ENCODE peak calls at places on chromosomes 4 and X, in seven cellular contexts. One of them, this sample, is unnamed.

GRCh38 chr4:157217708-157218107 is 2.8 kb upstream of the GRIA2 start:
- DNase-seq in IMR-90: peak
- DNase-seq in fibroblast of pulmonary artery: peak
- DNase-seq in GM12864: no peak
- DNase-seq in GM12865: peak
- DNase-seq in progenitor cell of endocrine pancreas: no peak
- DNase-seq in HepG2: peak
- DNase-seq in this sample: peak

GRCh38 chr4:31984872-31985271 is 1264.7 kb downstream of the PCDH7 start:
- DNase-seq in HepG2: no peak
- DNase-seq in GM12864: no peak
- DNase-seq in IMR-90: no peak
- DNase-seq in GM12865: no peak
- DNase-seq in progenitor cell of endocrine pancreas: no peak
- DNase-seq in fibroblast of pulmonary artery: peak
- DNase-seq in this sample: peak

GRCh38 chrX:16882188-16882587 is 12.0 kb upstream of the RBBP7 start:
- DNase-seq in GM12865: peak
- DNase-seq in fibroblast of pulmonary artery: peak
- DNase-seq in HepG2: no peak
- DNase-seq in progenitor cell of endocrine pancreas: no peak
- DNase-seq in IMR-90: peak
- DNase-seq in GM12864: no peak
- DNase-seq in this sample: no peak

GRCh38 chr4:146142768-146143167 is 32.8 kb upstream of the LSM6 start:
- DNase-seq in progenitor cell of endocrine pancreas: no peak
- DNase-seq in fibroblast of pulmonary artery: no peak
- DNase-seq in HepG2: no peak
- DNase-seq in GM12864: no peak
- DNase-seq in IMR-90: no peak
- DNase-seq in GM12865: no peak
- DNase-seq in this sample: peak

GRCh38 chr4:21749936-21750335 is 198.6 kb downstream of the KCNIP4 start:
- DNase-seq in GM12864: no peak
- DNase-seq in IMR-90: no peak
- DNase-seq in GM12865: no peak
- DNase-seq in HepG2: no peak
- DNase-seq in fibroblast of pulmonary artery: no peak
- DNase-seq in progenitor cell of endocrine pancreas: no peak
- DNase-seq in this sample: peak

GRCh38 chr4:41258783-41259182 is 2.1 kb downstream of the UCHL1 start:
- DNase-seq in IMR-90: peak
- DNase-seq in progenitor cell of endocrine pancreas: no peak
- DNase-seq in fibroblast of pulmonary artery: peak
- DNase-seq in GM12864: no peak
- DNase-seq in GM12865: peak
- DNase-seq in HepG2: peak
- DNase-seq in this sample: peak

GRCh38 chrX:110415440-110416167 is 57.0 kb downstream of the RTL9 start:
- DNase-seq in GM12864: no peak
- DNase-seq in GM12865: no peak
- DNase-seq in IMR-90: peak
- DNase-seq in progenitor cell of endocrine pancreas: no peak
- DNase-seq in fibroblast of pulmonary artery: no peak
- DNase-seq in HepG2: no peak
- DNase-seq in this sample: no peak

GRCh38 chr4:12703076-12703475 is 781.1 kb downstream of the RAB28 start:
- DNase-seq in GM12864: no peak
- DNase-seq in HepG2: no peak
- DNase-seq in IMR-90: no peak
- DNase-seq in progenitor cell of endocrine pancreas: no peak
- DNase-seq in fibroblast of pulmonary artery: no peak
- DNase-seq in GM12865: no peak
- DNase-seq in this sample: no peak

GRCh38 chrX:51496501-51497291 is at the start of gene NUDT11:
- DNase-seq in IMR-90: peak
- DNase-seq in HepG2: no peak
- DNase-seq in progenitor cell of endocrine pancreas: peak
- DNase-seq in GM12864: no peak
- DNase-seq in GM12865: peak
- DNase-seq in fibroblast of pulmonary artery: peak
- DNase-seq in this sample: no peak

GRCh38 chrX:82961129-82961528 is 547.0 kb upstream of the POU3F4 start:
- DNase-seq in progenitor cell of endocrine pancreas: no peak
- DNase-seq in HepG2: no peak
- DNase-seq in IMR-90: no peak
- DNase-seq in GM12864: no peak
- DNase-seq in fibroblast of pulmonary artery: no peak
- DNase-seq in GM12865: no peak
- DNase-seq in this sample: peak

GRCh38 chr4:175953960-175954521 is 111.6 kb upstream of the WDR17 start:
- DNase-seq in HepG2: no peak
- DNase-seq in GM12865: peak
- DNase-seq in fibroblast of pulmonary artery: no peak
- DNase-seq in IMR-90: no peak
- DNase-seq in GM12864: no peak
- DNase-seq in progenitor cell of endocrine pancreas: no peak
- DNase-seq in this sample: peak

GRCh38 chr4:78706302-78706701 is 69.8 kb upstream of the BMP2K start:
- DNase-seq in GM12864: no peak
- DNase-seq in IMR-90: no peak
- DNase-seq in progenitor cell of endocrine pancreas: no peak
- DNase-seq in fibroblast of pulmonary artery: no peak
- DNase-seq in GM12865: no peak
- DNase-seq in HepG2: no peak
- DNase-seq in this sample: no peak

GRCh38 chr4:74873545-74874295 is 59.2 kb upstream of the PARM1 start:
- DNase-seq in GM12865: peak
- DNase-seq in GM12864: peak
- DNase-seq in HepG2: no peak
- DNase-seq in progenitor cell of endocrine pancreas: no peak
- DNase-seq in IMR-90: no peak
- DNase-seq in fibroblast of pulmonary artery: peak
- DNase-seq in this sample: no peak

GRCh38 chr4:81828991-81829390 is 357.3 kb upstream of the RASGEF1B start:
- DNase-seq in GM12864: no peak
- DNase-seq in HepG2: no peak
- DNase-seq in GM12865: no peak
- DNase-seq in IMR-90: no peak
- DNase-seq in fibroblast of pulmonary artery: no peak
- DNase-seq in progenitor cell of endocrine pancreas: no peak
- DNase-seq in this sample: no peak

GRCh38 chr4:152369203-152369902 is 166.5 kb downstream of the FBXW7 start:
- DNase-seq in HepG2: no peak
- DNase-seq in fibroblast of pulmonary artery: no peak
- DNase-seq in GM12864: no peak
- DNase-seq in IMR-90: no peak
- DNase-seq in progenitor cell of endocrine pancreas: no peak
- DNase-seq in GM12865: no peak
- DNase-seq in this sample: no peak

GRCh38 chr4:87109945-87110344 is 110.5 kb downstream of the KLHL8 start:
- DNase-seq in HepG2: no peak
- DNase-seq in GM12865: no peak
- DNase-seq in progenitor cell of endocrine pancreas: no peak
- DNase-seq in fibroblast of pulmonary artery: no peak
- DNase-seq in GM12864: no peak
- DNase-seq in IMR-90: no peak
- DNase-seq in this sample: no peak

GRCh38 chrX:49058794-49059193 is at the start of gene CCDC120:
- DNase-seq in HepG2: no peak
- DNase-seq in IMR-90: no peak
- DNase-seq in progenitor cell of endocrine pancreas: no peak
- DNase-seq in GM12865: no peak
- DNase-seq in fibroblast of pulmonary artery: no peak
- DNase-seq in GM12864: no peak
- DNase-seq in this sample: peak

GRCh38 chrX:129705988-129706387 is 32.8 kb upstream of the XPNPEP2 start:
- DNase-seq in IMR-90: no peak
- DNase-seq in GM12865: no peak
- DNase-seq in HepG2: no peak
- DNase-seq in GM12864: no peak
- DNase-seq in progenitor cell of endocrine pancreas: no peak
- DNase-seq in fibroblast of pulmonary artery: no peak
- DNase-seq in this sample: no peak

GRCh38 chr4:183321079-183321478 is 1.0 kb upstream of the CLDN22 start:
- DNase-seq in GM12865: no peak
- DNase-seq in HepG2: no peak
- DNase-seq in IMR-90: no peak
- DNase-seq in fibroblast of pulmonary artery: no peak
- DNase-seq in GM12864: no peak
- DNase-seq in progenitor cell of endocrine pancreas: no peak
- DNase-seq in this sample: no peak

GRCh38 chr4:185716008-185716976 is 95.7 kb downstream of the SORBS2 start:
- DNase-seq in IMR-90: no peak
- DNase-seq in fibroblast of pulmonary artery: no peak
- DNase-seq in GM12865: no peak
- DNase-seq in GM12864: no peak
- DNase-seq in HepG2: no peak
- DNase-seq in progenitor cell of endocrine pancreas: no peak
- DNase-seq in this sample: no peak

GRCh38 chr4:166091146-166091545 is 218.1 kb downstream of the TLL1 start:
- DNase-seq in GM12865: no peak
- DNase-seq in HepG2: no peak
- DNase-seq in GM12864: no peak
- DNase-seq in progenitor cell of endocrine pancreas: no peak
- DNase-seq in IMR-90: no peak
- DNase-seq in fibroblast of pulmonary artery: peak
- DNase-seq in this sample: no peak

DNA sequence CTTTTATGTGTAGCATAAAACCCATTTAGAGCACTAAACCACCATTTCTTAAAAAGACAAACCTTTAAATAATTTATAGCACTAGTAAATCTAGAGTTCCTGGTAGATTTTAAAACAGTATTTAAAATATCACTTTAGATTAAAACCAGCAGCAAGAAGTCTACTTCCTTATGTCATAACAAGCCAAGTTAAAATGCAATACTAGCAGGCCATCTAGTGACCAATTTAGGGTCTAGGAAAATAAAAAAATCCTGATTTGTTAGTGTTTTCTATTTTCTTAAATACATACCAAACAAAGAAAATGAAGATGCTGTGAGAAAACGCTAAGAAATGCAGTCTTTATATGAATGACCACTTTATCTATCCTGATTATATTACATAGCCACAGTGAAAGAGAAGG is 53.9 kb downstream of the PAPSS1 start:
- DNase-seq in GM12864: no peak
- DNase-seq in IMR-90: peak
- DNase-seq in fibroblast of pulmonary artery: peak
- DNase-seq in HepG2: peak
- DNase-seq in progenitor cell of endocrine pancreas: no peak
- DNase-seq in GM12865: no peak
- DNase-seq in this sample: peak
- TF ChIP-seq CTCF in GM12864: no peak
- TF ChIP-seq CTCF in IMR-90: peak
- TF ChIP-seq CTCF in fibroblast of pulmonary artery: peak
- TF ChIP-seq CTCF in HepG2: peak
- TF ChIP-seq CTCF in progenitor cell of endocrine pancreas: peak
- TF ChIP-seq CTCF in GM12865: peak
- TF ChIP-seq CTCF in this sample: peak

GRCh38 chr4:171430495-171430894 is 382.7 kb upstream of the GALNTL6 start:
- DNase-seq in GM12865: peak
- DNase-seq in fibroblast of pulmonary artery: no peak
- DNase-seq in progenitor cell of endocrine pancreas: no peak
- DNase-seq in IMR-90: no peak
- DNase-seq in GM12864: no peak
- DNase-seq in HepG2: no peak
- DNase-seq in this sample: no peak
- TF ChIP-seq CTCF in GM12865: no peak
- TF ChIP-seq CTCF in fibroblast of pulmonary artery: no peak
- TF ChIP-seq CTCF in progenitor cell of endocrine pancreas: no peak
- TF ChIP-seq CTCF in IMR-90: no peak
- TF ChIP-seq CTCF in GM12864: no peak
- TF ChIP-seq CTCF in HepG2: no peak
- TF ChIP-seq CTCF in this sample: no peak

GRCh38 chrX:147832707-147833348 is 78.9 kb upstream of the FMR1 start:
- DNase-seq in IMR-90: no peak
- DNase-seq in GM12865: no peak
- DNase-seq in progenitor cell of endocrine pancreas: no peak
- DNase-seq in fibroblast of pulmonary artery: no peak
- DNase-seq in GM12864: no peak
- DNase-seq in HepG2: no peak
- DNase-seq in this sample: no peak

GRCh38 chrX:147838465-147839131 is 73.1 kb upstream of the FMR1 start:
- DNase-seq in GM12865: peak
- DNase-seq in HepG2: peak
- DNase-seq in GM12864: no peak
- DNase-seq in IMR-90: no peak
- DNase-seq in progenitor cell of endocrine pancreas: no peak
- DNase-seq in fibroblast of pulmonary artery: no peak
- DNase-seq in this sample: peak
- TF ChIP-seq CTCF in GM12865: peak
- TF ChIP-seq CTCF in HepG2: peak
- TF ChIP-seq CTCF in GM12864: peak
- TF ChIP-seq CTCF in IMR-90: no peak
- TF ChIP-seq CTCF in progenitor cell of endocrine pancreas: peak
- TF ChIP-seq CTCF in fibroblast of pulmonary artery: no peak
- TF ChIP-seq CTCF in this sample: peak

GRCh38 chr4:187383181-187383580 is 612.4 kb upstream of the ZFP42 start:
- DNase-seq in GM12865: no peak
- DNase-seq in GM12864: no peak
- DNase-seq in IMR-90: no peak
- DNase-seq in fibroblast of pulmonary artery: no peak
- DNase-seq in progenitor cell of endocrine pancreas: no peak
- DNase-seq in HepG2: no peak
- DNase-seq in this sample: no peak

GRCh38 chr4:187378441-187378840 is 617.1 kb upstream of the ZFP42 start:
- DNase-seq in GM12864: no peak
- DNase-seq in progenitor cell of endocrine pancreas: no peak
- DNase-seq in fibroblast of pulmonary artery: no peak
- DNase-seq in HepG2: no peak
- DNase-seq in IMR-90: no peak
- DNase-seq in GM12865: no peak
- DNase-seq in this sample: no peak

DNA sequence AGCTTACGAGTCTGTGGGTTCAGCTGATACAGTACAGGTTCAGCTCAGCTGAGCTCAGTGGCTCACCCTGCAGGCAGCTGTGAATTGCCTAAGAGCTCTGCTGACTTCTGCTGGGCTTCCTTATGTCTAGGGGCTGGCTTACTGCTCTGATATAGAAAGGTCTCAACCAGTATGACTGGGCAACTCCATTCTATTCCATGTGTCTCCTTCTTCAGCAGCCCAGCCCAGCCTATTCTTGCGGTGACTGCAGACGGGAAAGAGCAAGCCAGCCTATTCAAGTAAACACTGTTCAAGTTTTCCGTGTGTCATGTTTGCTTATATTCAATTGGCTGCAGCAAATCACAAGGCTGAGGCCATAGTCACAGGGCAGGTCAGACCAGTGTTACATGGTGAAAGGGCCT is 615.4 kb upstream of the ZFP42 start:
- DNase-seq in IMR-90: peak
- DNase-seq in progenitor cell of endocrine pancreas: no peak
- DNase-seq in HepG2: peak
- DNase-seq in fibroblast of pulmonary artery: peak
- DNase-seq in GM12864: no peak
- DNase-seq in GM12865: no peak
- DNase-seq in this sample: peak
- TF ChIP-seq CTCF in IMR-90: no peak
- TF ChIP-seq CTCF in progenitor cell of endocrine pancreas: peak
- TF ChIP-seq CTCF in HepG2: peak
- TF ChIP-seq CTCF in fibroblast of pulmonary artery: peak
- TF ChIP-seq CTCF in GM12864: no peak
- TF ChIP-seq CTCF in GM12865: no peak
- TF ChIP-seq CTCF in this sample: no peak

GRCh38 chr4:49032440-49033161 is 46.5 kb downstream of the CWH43 start:
- DNase-seq in progenitor cell of endocrine pancreas: no peak
- DNase-seq in IMR-90: peak
- DNase-seq in GM12865: peak
- DNase-seq in HepG2: peak
- DNase-seq in fibroblast of pulmonary artery: peak
- DNase-seq in GM12864: no peak
- DNase-seq in this sample: peak
- TF ChIP-seq CTCF in progenitor cell of endocrine pancreas: no peak
- TF ChIP-seq CTCF in IMR-90: peak
- TF ChIP-seq CTCF in GM12865: peak
- TF ChIP-seq CTCF in HepG2: peak
- TF ChIP-seq CTCF in fibroblast of pulmonary artery: peak
- TF ChIP-seq CTCF in GM12864: peak
- TF ChIP-seq CTCF in this sample: peak